ENCODE peak calls at places on chromosomes 6 and 20, in five cellular contexts. V, C, B, H and Q are unnamed samples.
A peak's percentile ranks its signal among the peaks of the same experiment; 100 is the strongest.

GRCh38 chr20:54514020-54514607 is 38.7 kb downstream of the DOK5 start:
- DNase-seq in V (no peak), C (no peak), B (no peak), H (no peak), Q (no peak)

GRCh38 chr6:170188571-170189001 is 102.3 kb downstream of the DLL1 start:
- DNase-seq in V (no peak), C (peak; percentile 54), B (no peak), H (no peak), Q (no peak)

GRCh38 chr6:170186909-170187668 is 103.8 kb downstream of the DLL1 start:
- DNase-seq in V (no peak), C (no peak), B (no peak), H (no peak), Q (no peak)

GRCh38 chr6:78538002-78538401 is 329.3 kb upstream of the IRAK1BP1 start:
- DNase-seq in V (no peak), C (no peak), B (no peak), H (no peak), Q (no peak)

GRCh38 chr6:158207452-158207788 is 39.3 kb downstream of the GTF2H5 start:
- DNase-seq in V (no peak), C (no peak), B (no peak), H (no peak), Q (no peak)

GRCh38 chr6:133635447-133635846 is 253.5 kb upstream of the TCF21 start:
- DNase-seq in V (no peak), C (no peak), B (no peak), H (no peak), Q (no peak)

GRCh38 chr6:114740547-114740946 is 397.7 kb upstream of the HS3ST5 start:
- DNase-seq in V (no peak), C (no peak), B (no peak), H (no peak), Q (no peak)

GRCh38 chr6:109440325-109441068 is at the start of the genes PPIL6 and SMPD2:
- DNase-seq in V (peak; percentile 68), C (peak; percentile 97), B (peak; percentile 70), H (no peak), Q (peak; percentile 63)

GRCh38 chr20:10805764-10806163 is 132.0 kb upstream of the JAG1 start:
- DNase-seq in V (no peak), C (no peak), B (no peak), H (no peak), Q (no peak)

GRCh38 chr6:26336355-26337198 is 28.4 kb upstream of the BTN3A2 start:
- DNase-seq in V (peak; percentile 63), C (no peak), B (no peak), H (no peak), Q (no peak)

GRCh38 chr6:20332441-20333006 is 69.2 kb upstream of the E2F3 start:
- DNase-seq in V (no peak), C (no peak), B (no peak), H (no peak), Q (no peak)

GRCh38 chr6:121437861-121438651 is 2.6 kb downstream of the GJA1 start:
- DNase-seq in V (no peak), C (no peak), B (no peak), H (no peak), Q (no peak)

GRCh38 chr6:7088076-7088742 is 19.6 kb upstream of the RREB1 start:
- DNase-seq in V (no peak), C (no peak), B (no peak), H (no peak), Q (no peak)

GRCh38 chr6:3751019-3751729 is at the start of gene PXDC1:
- DNase-seq in V (no peak), C (peak; percentile 84), B (no peak), H (no peak), Q (no peak)

GRCh38 chr6:31529329-31530150 is 778 bp downstream of the MCCD1 start:
- DNase-seq in V (no peak), C (no peak), B (no peak), H (no peak), Q (no peak)

GRCh38 chr20:60046011-60046413 is 87.8 kb downstream of the CDH26 start:
- DNase-seq in V (no peak), C (no peak), B (no peak), H (no peak), Q (no peak)

GRCh38 chr6:143586557-143586956 is 75.0 kb upstream of the FUCA2 start:
- DNase-seq in V (no peak), C (no peak), B (no peak), H (no peak), Q (no peak)

GRCh38 chr6:142833054-142833453 is 111.9 kb downstream of the HIVEP2 start:
- DNase-seq in V (no peak), C (no peak), B (no peak), H (no peak), Q (no peak)

GRCh38 chr6:91713911-91714310 is 1127.0 kb upstream of the MAP3K7 start:
- DNase-seq in V (no peak), C (no peak), B (no peak), H (no peak), Q (no peak)

GRCh38 chr6:125377621-125378020 is 75.9 kb upstream of the HDDC2 start:
- DNase-seq in V (no peak), C (no peak), B (no peak), H (no peak), Q (no peak)

GRCh38 chr6:44367686-44368085 is 19.8 kb upstream of the CDC5L start:
- DNase-seq in V (no peak), C (no peak), B (no peak), H (no peak), Q (no peak)

GRCh38 chr20:24985802-24986201 is 6.7 kb downstream of the APMAP start:
- DNase-seq in V (no peak), C (no peak), B (no peak), H (no peak), Q (no peak)

GRCh38 chr6:41327177-41327576 is 8.2 kb upstream of the NCR2 start:
- DNase-seq in V (no peak), C (no peak), B (no peak), H (no peak), Q (no peak)